ENCODE peak calls at places on chromosomes 1 and 21, in six cellular contexts. F is mesendoderm, W is IMR-90, Z is neuronal stem cell, A is H1, U is mesenchymal stem cell. B is an unnamed sample.

GRCh38 chr1:107262472-107263286 is 121.8 kb downstream of the NTNG1 start:
- DNase-seq in F (no peak), W (no peak), Z (no peak), A (no peak), U (no peak), B (no peak)

GRCh38 chr1:5754817-5755551 is 237.2 kb downstream of the NPHP4 start:
- DNase-seq in F (no peak), W (no peak), Z (no peak), A (no peak), U (no peak), B (no peak)

GRCh38 chr21:29382029-29382654 is 83.4 kb downstream of the BACH1 start:
- DNase-seq in F (peak), W (peak), Z (no peak), A (no peak), U (peak), B (no peak)

GRCh38 chr1:166189126-166189525 is 22.3 kb upstream of the FAM78B start:
- DNase-seq in F (no peak), W (no peak), Z (no peak), A (no peak), U (no peak), B (no peak)

GRCh38 chr21:40300300-40300699 is 433.1 kb downstream of the PCP4 start:
- DNase-seq in F (peak), W (no peak), Z (no peak), A (no peak), U (no peak), B (no peak)

GRCh38 chr1:40153073-40153770 is 8.0 kb upstream of the RLF start:
- DNase-seq in F (peak), W (peak), Z (peak), A (no peak), U (peak), B (no peak)

GRCh38 chr21:17513214-17514123 is 626 bp downstream of the CXADR start:
- DNase-seq in F (peak), W (no peak), Z (peak), A (no peak), U (peak), B (peak)

GRCh38 chr1:224959121-224959520 is 29.6 kb downstream of the DNAH14 start:
- DNase-seq in F (peak), W (no peak), Z (no peak), A (no peak), U (no peak), B (no peak)

GRCh38 chr1:60572378-60572777 is 498.8 kb upstream of the C1orf87 start:
- DNase-seq in F (no peak), W (no peak), Z (no peak), A (no peak), U (no peak), B (no peak)

GRCh38 chr1:15095492-15095867 is 58.1 kb upstream of the TMEM51 start:
- DNase-seq in F (no peak), W (no peak), Z (no peak), A (no peak), U (no peak), B (no peak)

GRCh38 chr1:167915528-167916102 is 1.7 kb upstream of the ADCY10 start:
- DNase-seq in F (no peak), W (no peak), Z (no peak), A (no peak), U (no peak), B (no peak)

GRCh38 chr1:39258146-39258924 is 53.8 kb downstream of the MACF1 start:
- DNase-seq in F (peak), W (peak), Z (peak), A (peak), U (peak), B (peak)

GRCh38 chr1:244160455-244161020 is 109.5 kb downstream of the ZBTB18 start:
- DNase-seq in F (no peak), W (no peak), Z (no peak), A (no peak), U (no peak), B (no peak)

GRCh38 chr1:95532335-95532734 is 298.3 kb downstream of the RWDD3 start:
- DNase-seq in F (peak), W (no peak), Z (no peak), A (no peak), U (no peak), B (peak)

GRCh38 chr21:44814498-44815023 is 3.3 kb downstream of the SUMO3 start:
- DNase-seq in F (no peak), W (no peak), Z (no peak), A (no peak), U (no peak), B (no peak)

DNA sequence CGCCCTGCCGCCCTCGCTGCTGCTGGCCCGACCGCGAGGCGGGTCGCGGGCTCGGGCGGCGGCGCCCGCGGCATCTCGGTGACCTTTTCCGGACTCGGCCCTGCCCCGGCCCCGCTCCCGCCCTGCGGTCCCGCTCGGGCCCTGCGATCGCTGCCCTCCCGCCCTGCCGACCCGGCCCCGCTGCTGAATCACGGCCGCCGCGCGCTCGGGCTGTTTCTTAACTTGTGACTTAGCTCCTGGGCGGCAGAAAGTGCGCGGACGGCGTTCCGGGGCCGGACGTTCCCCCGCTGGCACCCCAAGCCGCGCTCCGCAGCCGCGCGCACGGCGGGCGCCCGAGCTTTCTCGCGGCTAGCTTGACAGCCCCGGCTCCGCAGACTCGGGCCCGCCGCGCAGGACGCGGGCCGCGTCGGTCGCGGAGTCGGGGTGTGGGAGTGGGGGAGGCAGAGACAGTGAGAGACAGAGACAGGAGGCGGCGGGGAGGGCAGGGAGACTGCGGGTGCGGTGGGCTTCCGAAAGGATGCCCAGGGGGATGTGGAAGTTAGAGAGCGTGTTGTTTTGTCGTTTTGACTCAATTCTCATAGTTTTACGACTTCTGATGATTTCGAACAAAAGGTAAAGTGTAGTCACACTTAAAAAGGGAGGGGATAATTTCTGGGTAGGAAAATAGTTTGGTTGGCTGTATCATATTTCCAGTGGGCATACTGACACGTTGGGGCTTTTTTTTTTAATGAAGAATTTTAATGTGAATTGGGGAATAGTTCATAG is 49.7 kb downstream of the PRDM2 start:
- DNase-seq in F (peak), W (peak), Z (peak), A (no peak), U (peak), B (no peak)
- H2BK15ac ChIP-seq in F (peak), W (no peak), Z (no peak), A (no peak), U (peak), B (no peak)

GRCh38 chr1:221240652-221241051 is 361.4 kb downstream of the HLX start:
- DNase-seq in F (no peak), W (no peak), Z (no peak), A (no peak), U (no peak), B (no peak)
- H2BK15ac ChIP-seq in F (no peak), W (no peak), Z (no peak), A (no peak), U (no peak), B (no peak)

DNA sequence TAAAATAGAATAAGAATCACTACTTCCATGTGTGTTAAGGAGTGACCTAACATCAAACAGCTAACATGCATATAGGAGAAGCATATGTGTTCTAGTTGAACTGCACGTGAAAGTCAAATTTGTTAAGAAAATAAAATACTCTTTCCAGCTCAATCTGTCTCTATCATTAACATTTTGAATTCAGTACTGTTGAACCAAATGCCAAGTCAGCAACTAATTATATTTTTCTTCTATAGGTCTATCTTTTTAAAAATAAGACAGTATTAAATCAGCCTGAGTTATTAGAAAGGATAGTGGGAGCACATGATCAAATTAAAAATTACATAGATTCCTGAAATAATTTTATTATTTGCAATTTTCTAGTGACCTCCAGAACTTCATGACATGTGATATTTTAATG is 141.8 kb downstream of the NRIP1 start:
- DNase-seq in F (no peak), W (no peak), Z (no peak), A (no peak), U (no peak), B (no peak)
- H2BK15ac ChIP-seq in F (no peak), W (no peak), Z (no peak), A (no peak), U (no peak), B (no peak)

GRCh38 chr1:235448616-235449015 is 55.6 kb downstream of the B3GALNT2 start:
- DNase-seq in F (no peak), W (no peak), Z (no peak), A (no peak), U (no peak), B (no peak)

GRCh38 chr1:235441159-235441685 is 63.0 kb downstream of the B3GALNT2 start:
- DNase-seq in F (peak), W (no peak), Z (no peak), A (no peak), U (no peak), B (no peak)

DNA sequence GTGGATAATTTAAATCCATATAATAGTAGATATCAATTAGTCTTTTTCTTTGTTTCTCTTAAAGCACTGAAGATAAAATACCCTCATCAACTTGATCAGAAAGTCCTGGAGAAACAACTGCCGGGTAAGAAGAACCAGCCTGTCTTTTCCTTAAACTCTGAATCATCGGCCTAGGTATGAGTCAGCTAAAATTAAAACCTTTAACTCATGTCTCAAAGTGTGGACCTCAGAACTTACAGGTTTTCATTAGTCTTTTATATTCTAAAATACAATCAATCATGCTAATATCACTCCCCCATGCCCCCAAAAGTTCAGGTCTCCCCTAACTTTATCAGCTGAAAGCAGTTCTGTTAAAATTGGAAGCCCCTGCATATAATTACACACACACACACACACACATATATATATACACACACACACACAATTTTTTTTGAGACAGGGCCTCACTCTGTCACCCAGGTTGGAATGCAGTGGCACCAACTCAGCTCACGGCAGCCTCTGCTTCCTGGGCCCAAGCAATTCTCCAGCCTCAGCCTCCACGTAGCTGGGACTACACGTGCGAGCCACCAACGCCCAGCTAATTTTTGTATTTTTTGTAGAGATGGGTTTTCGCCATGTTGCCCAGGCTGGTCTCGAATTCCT is 61.3 kb downstream of the B3GALNT2 start:
- DNase-seq in F (no peak), W (peak), Z (no peak), A (no peak), U (peak), B (no peak)
- H2BK15ac ChIP-seq in F (no peak), W (no peak), Z (no peak), A (no peak), U (no peak), B (no peak)

B was measured in H9.